ENCODE peak calls at places on chromosomes 5 and 9, in five cellular contexts. I is neural progenitor cell, T is brain microvascular endothelial cell, V is cardiac muscle cell, N is astrocyte of the spinal cord. E is an unnamed sample.
A peak's percentile ranks its signal among the peaks of the same experiment; 100 is the strongest.

GRCh38 chr5:173830421-173830820 is 57.7 kb upstream of the CPEB4 start:
- DNase-seq in I (no peak), T (no peak), V (no peak), N (no peak), E (no peak)

GRCh38 chr9:969310-969692 is 7.2 kb upstream of the DMRT3 start:
- DNase-seq in I (peak; percentile 56), T (no peak), V (no peak), N (no peak), E (peak; percentile 62)

GRCh38 chr9:70988551-70988950 is 132.9 kb downstream of the TRPM3 start:
- DNase-seq in I (no peak), T (no peak), V (peak; percentile 28), N (no peak), E (no peak)

GRCh38 chr5:4700082-4700481 is 440.0 kb upstream of the ADAMTS16 start:
- DNase-seq in I (peak; percentile 85), T (peak; percentile 18), V (peak; percentile 4), N (peak; percentile 42), E (peak; percentile 86)

GRCh38 chr5:3361811-3362605 is 233.6 kb upstream of the IRX1 start:
- DNase-seq in I (no peak), T (no peak), V (no peak), N (no peak), E (no peak)

GRCh38 chr9:26723486-26723885 is 169.1 kb downstream of the CAAP1 start:
- DNase-seq in I (peak; percentile 83), T (no peak), V (peak; percentile 29), N (peak; percentile 5), E (peak; percentile 51)

GRCh38 chr5:150303070-150303595 is 428 bp upstream of the ARSI start:
- DNase-seq in I (peak; percentile 63), T (no peak), V (peak; percentile 62), N (no peak), E (no peak)

GRCh38 chr5:149730620-149731331 is 666 bp downstream of the PPARGC1B start:
- DNase-seq in I (peak; percentile 69), T (peak; percentile 13), V (peak; percentile 30), N (peak; percentile 22), E (peak; percentile 63)

GRCh38 chr5:72427488-72428437 is 79.4 kb downstream of the ZNF366 start:
- DNase-seq in I (peak; percentile 49), T (peak; percentile 58), V (peak; percentile 63), N (peak; percentile 45), E (peak; percentile 15)

GRCh38 chr9:27276182-27277030 is 20.5 kb downstream of the EQTN start:
- DNase-seq in I (peak; percentile 73), T (peak; percentile 44), V (peak; percentile 76), N (peak; percentile 78), E (peak; percentile 26)

GRCh38 chr9:7704543-7704942 is 95.0 kb downstream of the DMAC1 start:
- DNase-seq in I (no peak), T (no peak), V (no peak), N (no peak), E (no peak)

GRCh38 chr9:110099236-110099741 is 108.7 kb downstream of the C9orf152 start:
- DNase-seq in I (no peak), T (peak; percentile 39), V (peak; percentile 82), N (peak; percentile 77), E (no peak)

GRCh38 chr5:28710360-28710759 is 1672.0 kb upstream of the CDH9 start:
- DNase-seq in I (no peak), T (no peak), V (no peak), N (no peak), E (no peak)

GRCh38 chr5:111383288-111383970 is 128.9 kb downstream of the STARD4 start:
- DNase-seq in I (no peak), T (no peak), V (peak; percentile 17), N (peak; percentile 12), E (no peak)

GRCh38 chr9:114456929-114457328 is 48.3 kb downstream of the WHRN start:
- DNase-seq in I (no peak), T (no peak), V (no peak), N (no peak), E (no peak)

GRCh38 chr9:110650991-110651411 is 17.6 kb upstream of the MUSK start:
- DNase-seq in I (no peak), T (peak; percentile 92), V (peak; percentile 79), N (peak; percentile 96), E (no peak)

GRCh38 chr9:33737811-33738606 is 57.4 kb upstream of the PRSS3 start:
- DNase-seq in I (peak; percentile 79), T (peak; percentile 59), V (peak; percentile 76), N (peak; percentile 55), E (peak; percentile 45)

GRCh38 chr5:181223729-181224389 is 778 bp downstream of the TRIM41 start:
- DNase-seq in I (peak; percentile 95), T (no peak), V (peak; percentile 58), N (no peak), E (peak; percentile 87)

GRCh38 chr5:162473051-162473714 is 405.6 kb downstream of the GABRG2 start:
- DNase-seq in I (no peak), T (no peak), V (no peak), N (no peak), E (no peak)

GRCh38 chr5:96626956-96627355 is 35.2 kb upstream of the CAST start:
- DNase-seq in I (no peak), T (peak; percentile 88), V (peak; percentile 94), N (peak; percentile 93), E (no peak)

GRCh38 chr5:149485655-149486615 is 65.3 kb downstream of the CSNK1A1 start:
- DNase-seq in I (no peak), T (peak; percentile 98), V (peak; percentile 98), N (peak; percentile 99), E (no peak)

GRCh38 chr9:7216004-7216821 is 458.4 kb downstream of the KDM4C start:
- DNase-seq in I (no peak), T (peak; percentile 18), V (peak; percentile 89), N (peak; percentile 27), E (no peak)

GRCh38 chr9:93132287-93132927 is 1.6 kb downstream of the NINJ1 start:
- DNase-seq in I (no peak), T (no peak), V (peak; percentile 73), N (peak; percentile 35), E (no peak)

GRCh38 chr5:115514220-115514619 is 30.4 kb downstream of the FEM1C start:
- DNase-seq in I (no peak), T (no peak), V (peak; percentile 17), N (no peak), E (no peak)

GRCh38 chr9:121447341-121447834 is 52.3 kb downstream of the GGTA1 start:
- DNase-seq in I (no peak), T (peak; percentile 71), V (peak; percentile 79), N (peak; percentile 90), E (no peak)

GRCh38 chr5:155587458-155587857 is 573.9 kb downstream of the KIF4B start:
- DNase-seq in I (no peak), T (no peak), V (no peak), N (no peak), E (no peak)

GRCh38 chr5:96790851-96791513 is 16.8 kb downstream of the ERAP1 start:
- DNase-seq in I (peak; percentile 53), T (peak; percentile 33), V (peak; percentile 25), N (peak; percentile 55), E (no peak)

GRCh38 chr5:113354056-113354455 is 80.7 kb downstream of the TSSK1B start:
- DNase-seq in I (no peak), T (no peak), V (no peak), N (no peak), E (no peak)

GRCh38 chr9:93245437-93245970 is 61.6 kb downstream of the WNK2 start:
- DNase-seq in I (no peak), T (no peak), V (no peak), N (no peak), E (no peak)

GRCh38 chr9:4196376-4196775 is 103.5 kb downstream of the GLIS3 start:
- DNase-seq in I (no peak), T (peak; percentile 68), V (no peak), N (peak; percentile 65), E (no peak)

GRCh38 chr5:9149988-9150387 is 395.9 kb downstream of the SEMA5A start:
- DNase-seq in I (no peak), T (peak; percentile 36), V (no peak), N (peak; percentile 66), E (no peak)

GRCh38 chr5:53100606-53101005 is 9.0 kb downstream of the MOCS2 start:
- DNase-seq in I (no peak), T (no peak), V (no peak), N (no peak), E (no peak)

GRCh38 chr5:93875693-93876092 is 134.3 kb upstream of the POU5F2 start:
- DNase-seq in I (no peak), T (no peak), V (no peak), N (no peak), E (no peak)
- TF ChIP-seq CTCF in I (peak; percentile 37), T (peak; percentile 51), V (peak; percentile 24), N (no peak), E (no peak)

GRCh38 chr5:1314564-1314982 is 19.7 kb upstream of the TERT start:
- DNase-seq in I (no peak), T (no peak), V (no peak), N (no peak), E (no peak)

GRCh38 chr5:1315018-1315708 is 20.3 kb upstream of the TERT start:
- DNase-seq in I (no peak), T (no peak), V (no peak), N (no peak), E (no peak)

GRCh38 chr5:1316941-1317340 is 22.1 kb upstream of the TERT start:
- DNase-seq in I (no peak), T (no peak), V (no peak), N (no peak), E (no peak)

GRCh38 chr5:1316588-1316902 is 21.7 kb upstream of the TERT start:
- DNase-seq in I (no peak), T (no peak), V (no peak), N (no peak), E (no peak)

GRCh38 chr5:1315709-1316587 is 21.1 kb upstream of the TERT start:
- DNase-seq in I (peak; percentile 28), T (no peak), V (peak; percentile 4), N (peak; percentile 2), E (peak; percentile 5)
- TF ChIP-seq CTCF in I (no peak), T (no peak), V (no peak), N (no peak), E (no peak)

GRCh38 chr5:157744055-157745011 is 821 bp downstream of the LSM11 start:
- DNase-seq in I (no peak), T (no peak), V (no peak), N (peak; percentile 6), E (no peak)
- TF ChIP-seq CTCF in I (no peak), T (no peak), V (no peak), N (no peak), E (no peak)

GRCh38 chr5:39151731-39152130 is 67.6 kb downstream of the FYB1 start:
- DNase-seq in I (no peak), T (no peak), V (no peak), N (no peak), E (no peak)

GRCh38 chr5:39148983-39149534 is 70.3 kb downstream of the FYB1 start:
- DNase-seq in I (no peak), T (no peak), V (peak; percentile 33), N (no peak), E (no peak)

GRCh38 chr5:39146831-39147540 is 72.4 kb downstream of the FYB1 start:
- DNase-seq in I (peak; percentile 20), T (no peak), V (no peak), N (no peak), E (no peak)

DNA sequence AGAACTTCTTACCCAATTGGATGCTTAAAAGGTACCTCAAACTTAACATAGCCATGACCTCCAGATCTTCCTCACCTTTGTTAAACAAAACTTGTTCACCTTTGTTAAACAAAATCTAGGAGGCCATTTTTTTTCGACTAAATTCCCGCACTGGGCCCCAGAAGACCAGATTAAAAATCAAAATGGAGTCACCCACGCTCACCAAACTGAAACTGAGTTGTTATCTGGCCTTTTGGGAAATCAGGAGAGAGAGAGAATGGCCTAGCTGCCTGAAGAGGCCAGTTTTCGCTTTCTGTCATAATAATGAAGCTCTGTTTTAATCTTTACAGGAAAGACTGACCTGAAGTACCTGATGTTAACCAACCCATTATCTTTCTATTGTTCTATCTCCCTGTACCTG is 69.4 kb downstream of the FYB1 start:
- DNase-seq in I (no peak), T (no peak), V (no peak), N (no peak), E (no peak)
- TF ChIP-seq CTCF in I (no peak), T (no peak), V (no peak), N (no peak), E (no peak)

E was measured in nephron progenitor cell.